ENCODE peak calls at places on chromosomes 7 and 10, in ten cellular contexts. Q is ovary, P is ascending aorta, T is SK-N-SH, A is spleen, C is epithelial cell of proximal tubule, G is IMR-90, H is endothelial cell of umbilical vein, U is AG04450, S is aorta. E is an unnamed sample.
A peak's percentile ranks its signal among the peaks of the same experiment; 100 is the strongest.

GRCh38 chr7:34759477-34760125 is 101.6 kb downstream of the NPSR1 start:
- DNase-seq in Q (no peak), P (no peak), T (peak; percentile 48), A (no peak), C (no peak), G (peak; percentile 45), H (peak; percentile 54), U (no peak), S (no peak), E (peak; percentile 40)

GRCh38 chr10:101588879-101589278 is 758 bp downstream of the DPCD start:
- DNase-seq in Q (no peak), P (no peak), T (no peak), A (peak; percentile 47), C (no peak), G (peak; percentile 65), H (peak; percentile 53), U (no peak), S (peak; percentile 29), E (peak; percentile 29)

GRCh38 chr7:100884741-100885439 is 4.6 kb downstream of the UFSP1 start:
- DNase-seq in Q (no peak), P (no peak), T (peak; percentile 30), A (no peak), C (no peak), G (no peak), H (no peak), U (no peak), S (no peak), E (peak; percentile 44)

GRCh38 chr7:6178273-6179029 is 94.0 kb downstream of the CYTH3 start:
- DNase-seq in Q (no peak), P (no peak), T (no peak), A (peak; percentile 77), C (no peak), G (no peak), H (no peak), U (no peak), S (peak; percentile 81), E (peak; percentile 22)

GRCh38 chr10:22317121-22317370 is 858 bp downstream of the COMMD3 start:
- DNase-seq in Q (no peak), P (no peak), T (no peak), A (no peak), C (no peak), G (no peak), H (no peak), U (no peak), S (no peak), E (no peak)

GRCh38 chr7:25952277-25953057 is 199.5 kb upstream of the NFE2L3 start:
- DNase-seq in Q (no peak), P (no peak), T (no peak), A (no peak), C (no peak), G (no peak), H (no peak), U (no peak), S (no peak), E (peak; percentile 50)

GRCh38 chr7:103735377-103735776 is 254.1 kb downstream of the RELN start:
- DNase-seq in Q (no peak), P (no peak), T (no peak), A (no peak), C (no peak), G (peak; percentile 84), H (peak; percentile 88), U (peak; percentile 6), S (no peak), E (no peak)

GRCh38 chr7:158353606-158354570 is 233.7 kb downstream of the PTPRN2 start:
- DNase-seq in Q (no peak), P (no peak), T (peak; percentile 82), A (peak; percentile 28), C (no peak), G (no peak), H (no peak), U (no peak), S (no peak), E (peak; percentile 84)

GRCh38 chr10:7913122-7913872 is 95.0 kb downstream of the TAF3 start:
- DNase-seq in Q (no peak), P (no peak), T (no peak), A (no peak), C (no peak), G (no peak), H (peak; percentile 30), U (no peak), S (no peak), E (no peak)

GRCh38 chr10:59668081-59668480 is 41.6 kb downstream of the SLC16A9 start:
- DNase-seq in Q (no peak), P (no peak), T (no peak), A (no peak), C (no peak), G (no peak), H (no peak), U (no peak), S (no peak), E (no peak)

GRCh38 chr10:71285180-71285545 is 33.9 kb upstream of the SLC29A3 start:
- DNase-seq in Q (peak; percentile 66), P (no peak), T (peak; percentile 85), A (no peak), C (no peak), G (peak; percentile 29), H (peak; percentile 36), U (no peak), S (no peak), E (peak; percentile 97)

GRCh38 chr7:2301510-2301860 is 12.8 kb downstream of the SNX8 start:
- DNase-seq in Q (no peak), P (no peak), T (no peak), A (no peak), C (no peak), G (no peak), H (no peak), U (no peak), S (no peak), E (peak; percentile 74)

GRCh38 chr10:76037531-76037930 is 606.1 kb downstream of the LRMDA start:
- DNase-seq in Q (no peak), P (no peak), T (no peak), A (no peak), C (no peak), G (no peak), H (no peak), U (no peak), S (no peak), E (no peak)

GRCh38 chr10:76035728-76036409 is 604.4 kb downstream of the LRMDA start:
- DNase-seq in Q (no peak), P (no peak), T (peak; percentile 52), A (no peak), C (no peak), G (no peak), H (no peak), U (no peak), S (no peak), E (peak; percentile 68)

GRCh38 chr10:76035010-76035727 is 603.7 kb downstream of the LRMDA start:
- DNase-seq in Q (no peak), P (no peak), T (peak; percentile 48), A (no peak), C (no peak), G (no peak), H (no peak), U (no peak), S (no peak), E (no peak)

GRCh38 chr10:76036962-76037361 is 605.5 kb downstream of the LRMDA start:
- DNase-seq in Q (no peak), P (no peak), T (no peak), A (no peak), C (peak; percentile 45), G (no peak), H (no peak), U (no peak), S (no peak), E (no peak)

GRCh38 chr10:76036410-76036940 is 605.1 kb downstream of the LRMDA start:
- DNase-seq in Q (peak; percentile 86), P (peak; percentile 18), T (peak; percentile 81), A (peak; percentile 85), C (no peak), G (peak; percentile 56), H (peak; percentile 57), U (peak; percentile 32), S (peak; percentile 83), E (peak; percentile 80)
- H3K4me3 ChIP-seq in Q (no peak overlapping the region), P (peak overlapping the region; percentile 52), T (peak overlapping the region; percentile 45), A (no peak overlapping the region), C (peak overlapping the region; percentile 23), G (no peak overlapping the region), H (no peak overlapping the region), U (no peak overlapping the region), S (no peak overlapping the region), E (no peak overlapping the region)

GRCh38 chr10:61664985-61665384 is 2.3 kb downstream of the CABCOCO1 start:
- DNase-seq in Q (no peak), P (no peak), T (no peak), A (no peak), C (no peak), G (no peak), H (no peak), U (no peak), S (no peak), E (no peak)

GRCh38 chr10:61663466-61663865 is 737 bp downstream of the CABCOCO1 start:
- DNase-seq in Q (no peak), P (no peak), T (no peak), A (no peak), C (no peak), G (no peak), H (peak; percentile 20), U (no peak), S (no peak), E (no peak)

GRCh38 chr10:61662794-61663259 is at the start of gene CABCOCO1:
- DNase-seq in Q (peak; percentile 41), P (no peak), T (peak; percentile 87), A (peak; percentile 80), C (no peak), G (peak; percentile 32), H (peak; percentile 68), U (no peak), S (peak; percentile 79), E (peak; percentile 79)
- H3K4me3 ChIP-seq in Q (peak within 1 kb of the TSS; percentile 53), P (peak within 1 kb of the TSS; percentile 69), T (peak within 1 kb of the TSS; percentile 56), A (peak within 1 kb of the TSS; percentile 49), C (peak within 1 kb of the TSS; percentile 70), G (peak within 1 kb of the TSS; percentile 83), H (peak within 1 kb of the TSS; percentile 54), U (peak within 1 kb of the TSS; percentile 71), S (peak within 1 kb of the TSS; percentile 76), E (peak within 1 kb of the TSS; percentile 58)

DNA sequence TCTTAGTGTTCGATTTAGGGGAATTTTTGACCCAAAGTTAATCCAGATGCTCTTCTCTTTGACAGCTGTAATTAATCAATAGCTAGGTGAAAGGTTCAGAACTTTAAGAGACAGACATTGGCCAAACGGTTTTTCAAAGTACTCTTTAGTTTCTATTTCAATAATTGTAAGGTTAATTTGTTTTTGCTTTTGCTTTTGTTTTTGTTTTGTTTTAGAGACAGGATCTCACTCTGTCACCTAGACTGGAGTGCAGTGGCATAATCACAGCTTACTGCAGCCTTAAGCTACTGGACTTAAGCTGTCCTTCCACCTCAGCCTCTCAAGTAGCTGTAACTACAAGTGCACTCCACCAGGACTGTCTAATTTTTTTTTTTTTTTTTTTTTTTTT is 44.1 kb upstream of the SP4 start:
- DNase-seq in Q (no peak), P (no peak), T (no peak), A (no peak), C (no peak), G (no peak), H (no peak), U (no peak), S (no peak), E (no peak)
- H3K4me3 ChIP-seq in Q (no peak overlapping the region), P (no peak overlapping the region), T (no peak overlapping the region), A (no peak overlapping the region), C (no peak overlapping the region), G (no peak overlapping the region), H (no peak overlapping the region), U (no peak overlapping the region), S (no peak overlapping the region), E (no peak overlapping the region)

DNA sequence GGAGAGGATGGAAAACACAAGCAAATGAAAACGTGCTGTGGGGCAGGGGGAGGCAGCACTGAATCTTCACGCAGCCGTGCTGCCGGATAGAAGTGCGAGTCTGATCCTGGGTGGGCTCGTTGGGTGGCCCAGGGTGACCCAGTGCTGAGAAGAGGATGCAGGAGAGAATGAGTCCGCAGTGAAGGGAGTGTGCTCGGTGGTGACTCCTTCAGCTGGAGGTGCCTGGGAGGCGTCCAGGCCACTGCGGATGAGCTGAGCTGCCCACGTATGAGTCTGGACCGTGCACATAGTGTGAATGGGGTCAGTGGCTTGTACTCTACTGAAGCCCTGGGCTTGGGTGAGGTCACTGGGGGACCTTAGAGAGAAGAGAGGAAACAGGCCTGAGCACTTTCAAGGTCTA is 190.0 kb upstream of the MGMT start:
- DNase-seq in Q (no peak), P (no peak), T (no peak), A (no peak), C (no peak), G (no peak), H (no peak), U (no peak), S (no peak), E (no peak)
- H3K4me3 ChIP-seq in Q (no peak overlapping the region), P (no peak overlapping the region), T (no peak overlapping the region), A (no peak overlapping the region), C (no peak overlapping the region), G (no peak overlapping the region), H (no peak overlapping the region), U (no peak overlapping the region), S (no peak overlapping the region), E (no peak overlapping the region)